ENCODE peak calls at places on chromosome 14, in ten cellular contexts. I is neural progenitor cell, J is IMR-90, O is SK-N-SH, A is adipocyte, G is GM23338, M is HFF-Myc, N is choroid plexus epithelial cell, H is fibroblast of lung, B is neuronal stem cell. E is an unnamed sample.

GRCh38 chr14:100780246-100780645 is 45.7 kb upstream of the MEG3 start:
- DNase-seq in O (no peak), G (no peak), N (no peak), J (no peak), I (no peak), B (no peak), M (no peak), A (no peak), H (no peak), E (no peak)

GRCh38 chr14:77088219-77088618 is 9.8 kb upstream of the CIPC start:
- DNase-seq in O (no peak), B (no peak), J (no peak), I (peak), G (peak), N (no peak), A (no peak), H (no peak), M (no peak), E (no peak)

GRCh38 chr14:64733321-64733720 is 29.1 kb downstream of the PLEKHG3 start:
- DNase-seq in J (no peak), H (no peak), G (no peak), O (no peak), N (no peak), B (no peak), A (no peak), I (no peak), M (no peak), E (no peak)

GRCh38 chr14:94560782-94561655 is at the start of gene SERPINA4:
- DNase-seq in B (no peak), A (no peak), H (no peak), I (no peak), G (no peak), O (no peak), N (no peak), M (no peak), J (no peak), E (no peak)

GRCh38 chr14:65131176-65131765 is 29.0 kb upstream of the MAX start:
- DNase-seq in N (peak), G (peak), B (no peak), O (no peak), H (peak), A (no peak), J (peak), I (no peak), M (peak), E (peak)

GRCh38 chr14:30655124-30655523 is 33.0 kb downstream of the SCFD1 start:
- DNase-seq in J (peak), O (no peak), G (no peak), N (peak), B (no peak), M (peak), I (no peak), H (peak), A (no peak), E (no peak)

GRCh38 chr14:71266994-71267636 is 359.9 kb downstream of the PCNX1 start:
- DNase-seq in A (peak), O (no peak), H (peak), N (peak), J (peak), M (no peak), B (no peak), I (no peak), G (no peak), E (no peak)

GRCh38 chr14:89571502-89571901 is 154.5 kb upstream of the FOXN3 start:
- DNase-seq in I (no peak), N (no peak), M (no peak), O (no peak), J (no peak), H (peak), G (no peak), A (no peak), B (no peak), E (no peak)

GRCh38 chr14:100568164-100568997 is 18.8 kb downstream of the BEGAIN start:
- DNase-seq in G (peak), B (no peak), I (peak), J (no peak), O (peak), A (peak), M (no peak), H (no peak), N (no peak), E (no peak)

GRCh38 chr14:100283984-100284881 is 22.0 kb downstream of the SLC25A29 start:
- DNase-seq in B (no peak), O (peak), H (no peak), I (no peak), G (peak), A (no peak), N (no peak), J (no peak), M (no peak), E (peak)

GRCh38 chr14:29743566-29743965 is 184.1 kb downstream of the PRKD1 start:
- DNase-seq in G (no peak), I (no peak), M (no peak), H (no peak), B (no peak), N (no peak), A (no peak), O (no peak), J (no peak), E (no peak)

GRCh38 chr14:51730674-51731073 is 79.0 kb downstream of the FRMD6 start:
- DNase-seq in N (no peak), H (no peak), M (no peak), O (no peak), J (peak), I (no peak), A (no peak), G (no peak), B (no peak), E (no peak)

GRCh38 chr14:61472025-61472672 is 150.8 kb downstream of the PRKCH start:
- DNase-seq in G (no peak), N (peak), H (peak), M (peak), J (peak), A (peak), I (no peak), O (peak), B (no peak), E (peak)

GRCh38 chr14:96627811-96628775 is 125.9 kb downstream of the PAPOLA start:
- DNase-seq in G (no peak), B (no peak), A (no peak), N (no peak), H (no peak), I (no peak), M (no peak), O (peak), J (no peak), E (no peak)

GRCh38 chr14:102929349-102930137 is 7.1 kb downstream of the AMN start:
- DNase-seq in I (peak), A (no peak), M (no peak), O (peak), B (no peak), H (no peak), J (no peak), G (no peak), N (no peak), E (peak)

GRCh38 chr14:42854061-42854460 is 1247.4 kb downstream of the LRFN5 start:
- DNase-seq in A (no peak), I (no peak), B (no peak), M (no peak), H (no peak), J (peak), O (no peak), G (no peak), N (peak), E (no peak)

GRCh38 chr14:103078420-103078749 is 5.6 kb upstream of the LBHD2 start:
- DNase-seq in J (peak), G (peak), H (peak), I (peak), O (peak), M (peak), A (peak), N (peak), B (peak), E (peak)

GRCh38 chr14:39492267-39492666 is 60.0 kb upstream of the FBXO33 start:
- DNase-seq in I (no peak), M (no peak), H (peak), J (peak), B (no peak), N (peak), G (no peak), O (no peak), A (peak), E (peak)

GRCh38 chr14:23365353-23366162 is 586 bp upstream of the EFS start:
- DNase-seq in G (peak), N (peak), J (peak), M (no peak), A (peak), B (peak), H (peak), O (peak), I (peak), E (peak)

GRCh38 chr14:23362200-23362599 is 2.8 kb downstream of the EFS start:
- DNase-seq in M (no peak), O (no peak), B (no peak), N (peak), G (peak), H (peak), I (no peak), J (peak), A (peak), E (peak)

GRCh38 chr14:23364164-23364571 is 804 bp downstream of the EFS start:
- DNase-seq in O (peak), A (peak), G (peak), B (peak), I (no peak), M (no peak), H (peak), N (no peak), J (no peak), E (peak)

GRCh38 chr14:23366163-23366921 is 1.4 kb upstream of the EFS start:
- DNase-seq in J (peak), O (peak), N (peak), G (peak), B (peak), H (peak), I (peak), M (peak), A (peak), E (peak)

DNA sequence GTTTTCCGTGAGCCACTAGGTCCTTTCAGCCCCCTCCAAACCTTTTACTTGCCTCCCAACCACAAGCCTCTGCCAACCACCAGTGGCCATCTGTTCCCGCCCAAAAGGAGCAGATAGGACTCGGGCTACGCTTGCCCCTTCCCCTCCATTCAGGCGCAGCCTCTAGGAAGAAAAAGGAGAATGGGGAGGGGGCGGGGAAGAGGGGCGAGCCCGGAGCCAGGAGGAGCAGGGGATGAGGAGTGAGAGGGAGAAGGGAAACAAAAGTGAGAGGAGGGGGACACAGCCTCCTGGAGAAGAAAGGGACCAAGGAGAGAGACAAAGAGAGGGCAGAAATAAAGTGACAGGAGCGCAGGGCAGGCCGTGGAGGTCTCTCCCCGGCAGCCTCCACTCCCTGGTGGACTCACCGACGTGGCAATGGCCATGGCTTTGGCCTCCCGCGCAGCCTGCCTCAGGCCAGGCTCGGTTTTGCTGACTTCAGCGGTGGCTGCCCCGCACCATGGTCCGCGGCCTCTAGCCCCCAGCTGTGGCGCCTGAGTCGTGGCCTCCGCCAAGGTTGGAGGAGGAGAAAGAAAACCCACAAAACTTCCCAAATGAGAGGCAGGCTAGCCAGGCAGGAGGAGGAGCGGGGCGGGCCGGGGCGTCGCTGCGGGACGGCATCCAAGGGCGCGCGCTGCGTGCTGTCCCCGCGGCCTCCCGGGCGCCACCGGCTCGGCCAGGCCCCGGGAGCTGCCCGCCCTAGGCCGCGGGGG is at the start of gene EFS:
- DNase-seq in A (peak), G (peak), N (peak), O (peak), J (peak), H (peak), B (peak), M (no peak), I (peak), E (peak)
- H3K4me3 ChIP-seq in A (peak), G (peak), N (peak), O (peak), J (peak), H (peak), B (peak), M (peak), I (peak), E (peak)

DNA sequence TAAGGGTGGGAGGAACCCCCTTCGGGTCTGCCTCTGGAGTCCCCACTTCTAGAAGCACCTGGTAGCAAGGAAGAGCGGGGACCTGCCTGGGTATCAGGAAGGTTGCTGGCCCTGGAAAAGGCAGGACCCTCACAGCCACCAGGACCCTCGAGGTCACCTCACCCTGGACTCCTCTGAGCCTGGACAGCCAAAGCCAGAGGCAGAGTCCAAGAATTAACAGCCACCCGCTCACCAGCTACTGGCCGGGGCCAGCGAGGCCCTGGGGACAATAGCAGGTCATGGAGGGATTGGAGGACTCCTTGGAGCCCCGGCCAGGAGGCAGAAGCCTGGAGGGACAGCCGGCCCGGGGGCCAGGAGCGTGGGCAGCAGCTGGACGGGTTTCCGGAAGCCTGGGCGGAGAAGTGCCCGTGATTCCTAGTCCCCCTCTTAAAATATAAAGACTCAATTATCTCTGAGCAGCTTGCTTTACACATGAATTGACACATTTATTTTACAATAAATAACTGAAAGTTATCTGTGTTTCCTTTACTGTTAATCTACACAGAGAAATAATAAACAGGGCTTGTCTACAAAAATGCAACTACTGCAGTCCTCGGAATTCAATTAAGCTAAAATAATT is 17.5 kb downstream of the BCL11B start:
- DNase-seq in N (no peak), I (no peak), A (no peak), O (no peak), H (no peak), M (no peak), G (no peak), B (no peak), J (no peak), E (no peak)
- H3K4me3 ChIP-seq in N (no peak), I (no peak), A (no peak), O (no peak), H (no peak), M (no peak), G (no peak), B (no peak), J (no peak), E (no peak)

DNA sequence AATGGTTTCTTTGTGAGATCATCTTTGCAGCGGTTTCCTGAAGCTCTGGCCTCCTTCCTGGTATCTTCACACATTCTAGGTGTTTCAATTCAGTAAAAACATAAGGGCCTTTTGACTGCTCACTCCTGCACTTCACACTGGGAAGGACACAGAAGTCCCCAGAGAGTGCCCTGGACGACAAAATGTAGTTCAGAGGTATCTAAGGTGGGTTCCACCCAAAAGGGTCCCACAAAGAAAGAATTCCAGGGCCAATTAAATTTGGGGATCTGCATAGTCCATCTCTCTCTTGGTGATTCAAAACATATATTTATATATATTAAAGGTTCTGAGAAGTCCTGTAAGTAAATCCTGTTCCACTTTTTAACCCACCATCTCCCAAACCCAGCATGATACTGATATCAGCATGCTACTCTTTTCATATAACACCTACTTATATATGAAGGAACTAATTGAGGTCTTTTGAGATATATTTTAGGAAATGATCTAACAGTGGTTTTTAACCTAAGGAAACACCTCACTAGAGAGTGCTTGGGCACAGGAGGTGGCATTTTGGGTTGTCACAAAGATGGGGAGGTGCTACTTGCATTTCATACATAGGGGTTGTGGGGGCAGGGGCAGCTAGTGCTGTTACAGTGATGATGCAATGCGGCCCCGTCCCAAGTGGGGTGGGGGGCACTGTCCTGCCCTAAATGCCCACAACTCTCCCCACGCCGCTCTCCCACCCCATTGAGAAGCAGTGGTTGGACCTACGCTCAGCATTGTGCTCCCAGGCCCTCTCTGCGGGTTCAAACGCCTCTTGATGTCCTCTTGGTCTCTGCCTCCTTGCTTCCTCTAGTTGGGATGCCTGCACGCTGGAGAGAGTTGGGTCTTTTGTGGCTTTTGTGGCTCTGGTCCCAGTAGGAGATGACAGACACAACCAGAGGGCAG is 109.4 kb downstream of the ARF6 start:
- DNase-seq in I (no peak), O (no peak), M (no peak), A (no peak), H (no peak), N (no peak), G (peak), B (no peak), J (no peak), E (peak)
- H3K4me3 ChIP-seq in I (no peak), O (no peak), M (peak), A (peak), H (no peak), N (no peak), G (peak), B (no peak), J (no peak), E (peak)

GRCh38 chr14:53149656-53150319 is 3.3 kb downstream of the DDHD1 start:
- DNase-seq in I (no peak), N (no peak), A (no peak), B (no peak), M (no peak), O (no peak), G (no peak), J (no peak), H (no peak), E (no peak)
- H3K4me3 ChIP-seq in I (peak), N (no peak), A (peak), B (no peak), M (peak), O (no peak), G (peak), J (no peak), H (no peak), E (no peak)

GRCh38 chr14:24366664-24367505 is 1.1 kb upstream of the NFATC4 start:
- DNase-seq in N (peak), O (peak), G (peak), H (peak), M (peak), I (peak), A (peak), J (peak), B (peak), E (peak)

GRCh38 chr14:24365600-24366374 is 2.2 kb upstream of the NFATC4 start:
- DNase-seq in G (peak), H (peak), J (peak), I (peak), N (peak), O (peak), M (peak), B (peak), A (peak), E (peak)

GRCh38 chr14:24363401-24363800 is 4.6 kb upstream of the NFATC4 start:
- DNase-seq in O (no peak), A (no peak), M (no peak), I (no peak), N (no peak), J (no peak), B (no peak), H (no peak), G (no peak), E (no peak)

GRCh38 chr14:24366375-24366663 is 1.7 kb upstream of the NFATC4 start:
- DNase-seq in A (no peak), M (peak), N (no peak), B (no peak), G (no peak), O (no peak), H (no peak), J (no peak), I (no peak), E (no peak)

GRCh38 chr14:24364841-24365240 is 3.1 kb upstream of the NFATC4 start:
- DNase-seq in J (no peak), H (no peak), O (no peak), G (no peak), M (no peak), A (no peak), I (no peak), B (no peak), N (no peak), E (peak)
- H3K4me3 ChIP-seq in J (no peak), H (no peak), O (no peak), G (no peak), M (no peak), A (no peak), I (no peak), B (no peak), N (no peak), E (peak)

GRCh38 chr14:38291681-38292459 is 36.0 kb upstream of the CLEC14A start:
- DNase-seq in J (peak), N (peak), H (no peak), G (no peak), I (no peak), O (no peak), M (no peak), B (no peak), A (peak), E (no peak)
- H3K4me3 ChIP-seq in J (no peak), N (no peak), H (no peak), G (no peak), I (no peak), O (no peak), M (no peak), B (no peak), A (no peak), E (no peak)

GRCh38 chr14:36520601-36521525 is 831 bp upstream of the NKX2-1 start:
- DNase-seq in A (peak), O (peak), I (peak), M (no peak), G (peak), B (peak), H (peak), N (peak), J (peak), E (peak)

GRCh38 chr14:36521598-36522345 is 1.7 kb upstream of the NKX2-1 start:
- DNase-seq in G (peak), H (no peak), B (peak), A (no peak), N (no peak), I (peak), M (no peak), O (no peak), J (no peak), E (peak)

GRCh38 chr14:36518031-36518585 is 1.9 kb downstream of the NKX2-1 start:
- DNase-seq in G (peak), M (no peak), O (peak), B (no peak), N (no peak), I (peak), A (no peak), J (no peak), H (no peak), E (no peak)

GRCh38 chr14:36518586-36519430 is 1.2 kb downstream of the NKX2-1 start:
- DNase-seq in G (peak), N (no peak), J (no peak), M (no peak), H (no peak), I (peak), A (peak), B (peak), O (peak), E (no peak)

GRCh38 chr14:36519431-36520321 is at the start of gene NKX2-1:
- DNase-seq in O (peak), H (no peak), I (peak), J (no peak), G (peak), A (peak), N (no peak), M (no peak), B (peak), E (peak)
- H3K4me3 ChIP-seq in O (peak), H (no peak), I (peak), J (no peak), G (peak), A (peak), N (no peak), M (no peak), B (no peak), E (peak)

E was measured in osteoblast.